ENCODE peak calls at places on chromosomes 13 and 19, in six cellular contexts. X is H9, Y is IMR-90, G is H1, Q is mesendoderm, J is neuronal stem cell. H is an unnamed sample.

GRCh38 chr13:39038569-39038898 is 278 bp downstream of the NHLRC3 start:
- DNase-seq in Y (no peak), Q (no peak), J (no peak), G (no peak), X (no peak), H (peak)

GRCh38 chr13:110503979-110504499 is 57.5 kb downstream of the RAB20 start:
- DNase-seq in G (no peak), Y (no peak), X (no peak), J (no peak), Q (no peak), H (no peak)

GRCh38 chr13:104414771-104415170 is 1348.6 kb upstream of the SLC10A2 start:
- DNase-seq in Q (no peak), J (no peak), Y (no peak), X (no peak), G (no peak), H (no peak)

GRCh38 chr19:1312732-1313694 is 27.3 kb downstream of the EFNA2 start:
- DNase-seq in J (no peak), Q (peak), X (no peak), G (no peak), Y (peak), H (peak)

GRCh38 chr19:28873301-28873700 is 339.6 kb downstream of the UQCRFS1 start:
- DNase-seq in Q (no peak), X (no peak), J (no peak), G (no peak), Y (no peak), H (no peak)

GRCh38 chr13:74103970-74104555 is 30.1 kb downstream of the KLF12 start:
- DNase-seq in X (no peak), Q (no peak), J (no peak), G (no peak), Y (no peak), H (no peak)

GRCh38 chr19:42088471-42089190 is 12.7 kb downstream of the ZNF574 start:
- DNase-seq in J (no peak), Q (no peak), G (no peak), X (no peak), Y (peak), H (peak)

GRCh38 chr13:67303661-67304333 is 73.7 kb upstream of the PCDH9 start:
- DNase-seq in X (no peak), G (no peak), Y (no peak), Q (no peak), J (no peak), H (no peak)

GRCh38 chr13:101467415-101467814 is 14.9 kb downstream of the ITGBL1 start:
- DNase-seq in Y (no peak), G (no peak), Q (no peak), J (no peak), X (no peak), H (no peak)

GRCh38 chr13:32986552-32986951 is 29.7 kb upstream of the KL start:
- DNase-seq in Q (peak), Y (no peak), J (no peak), X (no peak), G (no peak), H (no peak)

GRCh38 chr13:33375421-33375820 is 89.9 kb upstream of the STARD13 start:
- DNase-seq in Q (peak), J (no peak), X (no peak), Y (no peak), G (no peak), H (no peak)

GRCh38 chr19:17109962-17110598 is 34.5 kb downstream of the MYO9B start:
- DNase-seq in G (no peak), X (no peak), Y (no peak), Q (no peak), J (no peak), H (no peak)

GRCh38 chr13:42894765-42895181 is 97.3 kb downstream of the EPSTI1 start:
- DNase-seq in X (no peak), Y (peak), Q (no peak), G (no peak), J (no peak), H (no peak)

GRCh38 chr13:70405266-70405665 is 297.0 kb upstream of the KLHL1 start:
- DNase-seq in G (no peak), Y (no peak), Q (no peak), J (no peak), X (no peak), H (no peak)

DNA sequence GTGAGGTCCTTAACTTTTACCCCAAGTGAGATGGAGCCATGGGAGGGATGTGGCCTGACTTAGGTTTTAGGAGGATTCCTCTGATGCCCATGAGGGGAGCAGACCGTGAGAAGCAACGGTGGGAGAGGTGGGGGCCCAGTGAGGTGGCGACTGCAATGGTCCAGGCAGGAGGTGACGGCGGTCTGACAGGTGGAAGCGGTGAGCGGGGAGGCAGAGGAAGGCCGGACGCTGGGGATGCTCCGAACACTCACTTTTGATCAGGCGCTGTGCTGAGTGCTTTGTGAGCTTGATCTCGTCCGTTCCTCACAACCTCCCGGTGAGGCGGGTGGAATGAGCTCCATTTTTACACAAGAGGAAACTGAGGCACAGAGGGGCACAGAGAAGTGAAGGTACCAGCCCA is 11.6 kb downstream of the NOVA2 start:
- DNase-seq in G (no peak), Q (no peak), J (no peak), Y (no peak), X (no peak), H (no peak)
- H2BK15ac ChIP-seq in G (no peak), Q (no peak), J (no peak), Y (no peak), X (no peak), H (no peak)

DNA sequence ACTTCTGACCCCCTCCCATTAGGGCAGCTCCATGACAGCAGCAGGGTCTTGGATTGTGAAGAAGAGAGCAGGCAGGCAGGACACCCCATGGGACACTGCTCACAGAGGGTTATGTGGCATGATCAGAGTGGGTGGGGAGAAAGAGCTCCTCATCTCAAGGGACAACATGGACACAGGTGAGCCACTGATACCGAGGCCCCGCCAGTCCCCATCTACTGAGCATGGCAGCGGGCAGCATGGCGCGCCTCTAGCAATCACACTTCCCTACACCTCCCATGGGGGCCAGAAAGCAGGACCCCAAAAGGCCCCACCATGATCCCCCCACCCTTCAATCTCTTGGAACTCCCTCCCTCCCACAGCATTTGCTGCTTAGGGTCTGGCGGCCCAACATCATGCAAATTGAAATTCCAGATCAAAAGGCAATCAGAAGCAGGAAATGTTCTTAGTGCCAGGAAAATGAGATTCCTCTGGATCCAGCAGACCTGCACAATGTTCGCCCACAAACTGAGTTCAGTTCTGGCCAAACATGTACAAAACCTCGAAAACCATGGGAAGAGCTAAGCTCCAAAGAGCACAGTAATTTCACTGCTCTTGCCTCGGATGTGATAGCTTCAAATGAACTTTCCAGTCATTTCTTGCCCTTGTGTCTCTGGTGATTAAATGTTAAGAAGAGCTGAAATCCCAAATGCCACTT is 14.8 kb downstream of the DOCK9 start:
- DNase-seq in Y (no peak), J (no peak), X (no peak), Q (no peak), G (no peak), H (no peak)
- H2BK120ac ChIP-seq in Y (no peak), J (no peak), X (no peak), Q (no peak), G (no peak), H (no peak)

GRCh38 chr13:95099541-95099940 is 201.7 kb downstream of the ABCC4 start:
- DNase-seq in G (no peak), Y (peak), X (no peak), Q (no peak), J (no peak), H (peak)
- H2BK15ac ChIP-seq in G (no peak), Y (no peak), X (no peak), Q (no peak), J (no peak), H (no peak)

GRCh38 chr19:52028027-52028779 is at the start of gene ZNF614:
- DNase-seq in Y (peak), G (peak), Q (peak), J (peak), X (peak), H (peak)

GRCh38 chr19:52034051-52034728 is 6.0 kb upstream of the ZNF614 start:
- DNase-seq in G (no peak), X (no peak), Y (peak), Q (peak), J (no peak), H (peak)

DNA sequence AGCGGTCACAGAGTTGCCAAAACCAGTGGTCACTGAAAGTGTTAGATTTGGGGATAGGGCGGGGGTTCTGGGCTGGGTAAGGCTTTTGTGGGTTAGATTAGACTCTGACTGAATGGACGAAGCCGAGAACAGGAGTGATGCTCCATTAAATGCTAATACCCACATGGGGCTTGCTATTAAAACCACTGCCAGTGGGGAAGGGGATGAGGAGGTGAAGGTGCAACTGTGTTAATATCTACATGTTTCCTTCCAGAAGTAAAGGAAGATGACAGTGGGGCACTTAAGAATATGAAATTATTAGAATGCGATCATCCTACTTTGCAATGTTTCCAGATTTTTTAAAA is 573 bp upstream of the ZNF614 start:
- DNase-seq in Y (no peak), J (no peak), X (no peak), G (no peak), Q (no peak), H (no peak)
- H2BK120ac ChIP-seq in Y (no peak), J (no peak), X (no peak), G (no peak), Q (no peak), H (no peak)

GRCh38 chr19:21045028-21045427 is 24.6 kb downstream of the ZNF430 start:
- DNase-seq in X (no peak), Q (no peak), J (no peak), G (no peak), Y (no peak), H (no peak)
- H2BK15ac ChIP-seq in X (no peak), Q (no peak), J (no peak), G (no peak), Y (no peak), H (no peak)

DNA sequence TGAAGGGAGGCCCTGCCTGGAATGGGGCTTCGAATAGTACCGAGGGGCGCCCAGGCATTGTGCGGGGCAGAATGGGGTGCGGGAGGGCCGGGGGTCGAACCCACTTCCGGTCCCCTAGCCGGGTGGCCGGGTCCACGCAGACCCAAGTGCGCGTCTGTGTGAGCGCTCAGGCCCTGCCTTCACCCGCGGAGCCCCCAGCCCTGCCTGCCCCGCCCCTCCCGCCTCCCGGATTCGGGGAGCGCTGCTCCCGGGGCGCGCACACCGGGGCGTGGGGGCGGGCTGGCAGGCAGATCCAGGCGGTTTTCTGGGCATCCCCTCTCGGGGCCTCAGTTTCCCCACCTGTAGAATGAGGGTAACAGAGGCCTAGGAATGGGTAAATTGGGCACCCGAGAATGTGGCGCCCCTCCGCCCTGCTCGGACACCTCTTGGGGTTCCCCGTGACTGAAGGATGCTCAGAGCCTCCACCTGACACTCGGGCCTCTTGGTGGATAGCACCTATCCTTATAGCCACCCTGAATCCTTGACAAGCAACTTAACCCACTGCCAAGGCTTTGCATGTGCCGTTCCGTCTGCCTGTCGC is 682 bp downstream of the PIK3R2 start:
- DNase-seq in Y (no peak), X (no peak), Q (no peak), G (no peak), J (no peak), H (no peak)
- H2BK120ac ChIP-seq in Y (no peak), X (no peak), Q (no peak), G (no peak), J (peak), H (peak)

GRCh38 chr19:32828643-32829344 is 40.8 kb downstream of the SLC7A9 start:
- DNase-seq in X (no peak), J (no peak), Q (no peak), G (no peak), Y (no peak), H (no peak)
- H2BK15ac ChIP-seq in X (no peak), J (no peak), Q (no peak), G (no peak), Y (no peak), H (no peak)